ENCODE peak calls at places on chromosomes 16 and 17, in four cellular contexts. One of them, this sample, is unnamed.

GRCh38 chr17:33200116-33200515 is 93.0 kb downstream of the ASIC2 start:
- DNase-seq in GM04504: peak
- DNase-seq in endothelial cell: no peak
- DNase-seq in left colon: peak
- DNase-seq in this sample: no peak

GRCh38 chr16:74740795-74741304 is 33.8 kb downstream of the FA2H start:
- DNase-seq in GM04504: no peak
- DNase-seq in endothelial cell: no peak
- DNase-seq in left colon: peak
- DNase-seq in this sample: no peak

GRCh38 chr17:19647697-19648474 is 665 bp upstream of the ALDH3A2 start:
- DNase-seq in GM04504: peak
- DNase-seq in endothelial cell: peak
- DNase-seq in left colon: peak
- DNase-seq in this sample: peak

GRCh38 chr16:85878875-85879274 is 20.1 kb upstream of the IRF8 start:
- DNase-seq in GM04504: peak
- DNase-seq in endothelial cell: peak
- DNase-seq in left colon: no peak
- DNase-seq in this sample: no peak

GRCh38 chr17:16379654-16380053 is 1.2 kb upstream of the UBB start:
- DNase-seq in GM04504: no peak
- DNase-seq in endothelial cell: no peak
- DNase-seq in left colon: no peak
- DNase-seq in this sample: no peak

GRCh38 chr16:87263418-87264052 is 53.7 kb downstream of the C16orf95 start:
- DNase-seq in GM04504: no peak
- DNase-seq in endothelial cell: no peak
- DNase-seq in left colon: peak
- DNase-seq in this sample: no peak

GRCh38 chr17:82373731-82374625 is 2.4 kb downstream of the UTS2R start:
- DNase-seq in GM04504: no peak
- DNase-seq in endothelial cell: no peak
- DNase-seq in left colon: no peak
- DNase-seq in this sample: no peak

GRCh38 chr17:12909046-12909445 is 108.8 kb downstream of the ELAC2 start:
- DNase-seq in GM04504: no peak
- DNase-seq in endothelial cell: no peak
- DNase-seq in left colon: no peak
- DNase-seq in this sample: no peak

GRCh38 chr17:65856865-65857264 is 295.4 kb upstream of the AXIN2 start:
- DNase-seq in GM04504: peak
- DNase-seq in endothelial cell: no peak
- DNase-seq in left colon: no peak
- DNase-seq in this sample: no peak

GRCh38 chr17:39801055-39801454 is 63.1 kb downstream of the IKZF3 start:
- DNase-seq in GM04504: no peak
- DNase-seq in endothelial cell: no peak
- DNase-seq in left colon: no peak
- DNase-seq in this sample: no peak

GRCh38 chr17:47813077-47813476 is 8.5 kb downstream of the OSBPL7 start:
- DNase-seq in GM04504: no peak
- DNase-seq in endothelial cell: no peak
- DNase-seq in left colon: no peak
- DNase-seq in this sample: no peak

GRCh38 chr17:15411556-15412198 is 55.7 kb downstream of the CDRT4 start:
- DNase-seq in GM04504: no peak
- DNase-seq in endothelial cell: no peak
- DNase-seq in left colon: no peak
- DNase-seq in this sample: no peak